ENCODE peak calls at places on chromosomes 13 and 19, in eight cellular contexts. One of them, this sample, is unnamed.

GRCh38 chr19:10915511-10916091 is 12.8 kb downstream of the YIPF2 start:
- DNase-seq in neural progenitor cell: no peak
- DNase-seq in astrocyte: peak
- DNase-seq in fibroblast of lung: peak
- DNase-seq in GM23248: peak
- DNase-seq in Karpas-422: no peak
- DNase-seq in K562: no peak
- DNase-seq in neuronal stem cell: no peak
- DNase-seq in this sample: no peak

GRCh38 chr13:42969558-42970172 is 22.4 kb downstream of the EPSTI1 start:
- DNase-seq in neural progenitor cell: peak
- DNase-seq in astrocyte: peak
- DNase-seq in fibroblast of lung: peak
- DNase-seq in GM23248: peak
- DNase-seq in Karpas-422: peak
- DNase-seq in K562: peak
- DNase-seq in neuronal stem cell: peak
- DNase-seq in this sample: peak

GRCh38 chr13:27997904-27998522 is 9.5 kb upstream of the URAD start:
- DNase-seq in neural progenitor cell: peak
- DNase-seq in astrocyte: no peak
- DNase-seq in fibroblast of lung: peak
- DNase-seq in GM23248: peak
- DNase-seq in Karpas-422: peak
- DNase-seq in K562: peak
- DNase-seq in neuronal stem cell: no peak
- DNase-seq in this sample: peak

GRCh38 chr13:39012608-39013007 is 22.0 kb upstream of the STOML3 start:
- DNase-seq in neural progenitor cell: peak
- DNase-seq in astrocyte: no peak
- DNase-seq in fibroblast of lung: no peak
- DNase-seq in GM23248: no peak
- DNase-seq in Karpas-422: no peak
- DNase-seq in K562: no peak
- DNase-seq in neuronal stem cell: no peak
- DNase-seq in this sample: no peak

GRCh38 chr13:66635526-66635925 is 594.6 kb downstream of the PCDH9 start:
- DNase-seq in neural progenitor cell: no peak
- DNase-seq in astrocyte: peak
- DNase-seq in fibroblast of lung: peak
- DNase-seq in GM23248: peak
- DNase-seq in Karpas-422: no peak
- DNase-seq in K562: no peak
- DNase-seq in neuronal stem cell: no peak
- DNase-seq in this sample: no peak

GRCh38 chr13:80338781-80339577 is 1.9 kb downstream of the SPRY2 start:
- DNase-seq in neural progenitor cell: peak
- DNase-seq in astrocyte: peak
- DNase-seq in fibroblast of lung: peak
- DNase-seq in GM23248: peak
- DNase-seq in Karpas-422: no peak
- DNase-seq in K562: peak
- DNase-seq in neuronal stem cell: peak
- DNase-seq in this sample: no peak

GRCh38 chr19:55114566-55115145 is 2.8 kb downstream of the PPP1R12C start:
- DNase-seq in neural progenitor cell: no peak
- DNase-seq in astrocyte: no peak
- DNase-seq in fibroblast of lung: no peak
- DNase-seq in GM23248: no peak
- DNase-seq in Karpas-422: no peak
- DNase-seq in K562: no peak
- DNase-seq in neuronal stem cell: no peak
- DNase-seq in this sample: no peak

GRCh38 chr19:47112166-47112663 is 1.4 kb downstream of the ZC3H4 start:
- DNase-seq in neural progenitor cell: peak
- DNase-seq in astrocyte: peak
- DNase-seq in fibroblast of lung: peak
- DNase-seq in GM23248: peak
- DNase-seq in Karpas-422: peak
- DNase-seq in K562: peak
- DNase-seq in neuronal stem cell: peak
- DNase-seq in this sample: peak

GRCh38 chr13:80654638-80655249 is 313.8 kb upstream of the SPRY2 start:
- DNase-seq in neural progenitor cell: no peak
- DNase-seq in astrocyte: no peak
- DNase-seq in fibroblast of lung: no peak
- DNase-seq in GM23248: no peak
- DNase-seq in Karpas-422: no peak
- DNase-seq in K562: no peak
- DNase-seq in neuronal stem cell: no peak
- DNase-seq in this sample: no peak

GRCh38 chr13:72290962-72291681 is 424.1 kb upstream of the DACH1 start:
- DNase-seq in neural progenitor cell: no peak
- DNase-seq in astrocyte: peak
- DNase-seq in fibroblast of lung: peak
- DNase-seq in GM23248: no peak
- DNase-seq in Karpas-422: no peak
- DNase-seq in K562: no peak
- DNase-seq in neuronal stem cell: no peak
- DNase-seq in this sample: no peak

DNA sequence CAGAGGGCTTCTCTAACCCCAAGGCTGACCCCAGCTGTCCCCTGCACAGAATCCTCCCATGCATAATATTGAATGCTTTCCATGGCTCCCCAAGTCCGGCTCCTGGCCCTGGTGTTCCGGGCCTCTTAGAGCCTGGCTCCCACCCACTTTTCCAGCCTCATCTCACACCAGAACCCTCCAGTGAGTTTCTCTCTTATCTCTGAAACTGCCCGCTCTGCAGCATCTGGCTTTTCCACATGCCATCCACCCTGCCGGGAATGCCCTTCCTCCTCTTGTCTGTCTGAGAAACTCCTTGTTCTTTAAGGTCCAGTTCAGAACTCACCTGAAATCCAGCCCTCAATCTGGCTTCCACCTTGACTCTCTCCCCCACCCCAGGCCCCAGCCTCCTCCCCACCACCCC is 6.8 kb downstream of the SYNGR4 start:
- DNase-seq in neural progenitor cell: no peak
- DNase-seq in astrocyte: no peak
- DNase-seq in fibroblast of lung: no peak
- DNase-seq in GM23248: no peak
- DNase-seq in Karpas-422: no peak
- DNase-seq in K562: no peak
- DNase-seq in neuronal stem cell: no peak
- DNase-seq in this sample: no peak
- H3K4me2 ChIP-seq in neural progenitor cell: no peak
- H3K4me2 ChIP-seq in astrocyte: no peak
- H3K4me2 ChIP-seq in fibroblast of lung: no peak
- H3K4me2 ChIP-seq in GM23248: no peak
- H3K4me2 ChIP-seq in Karpas-422: no peak
- H3K4me2 ChIP-seq in K562: no peak
- H3K4me2 ChIP-seq in neuronal stem cell: no peak
- H3K4me2 ChIP-seq in this sample: no peak

DNA sequence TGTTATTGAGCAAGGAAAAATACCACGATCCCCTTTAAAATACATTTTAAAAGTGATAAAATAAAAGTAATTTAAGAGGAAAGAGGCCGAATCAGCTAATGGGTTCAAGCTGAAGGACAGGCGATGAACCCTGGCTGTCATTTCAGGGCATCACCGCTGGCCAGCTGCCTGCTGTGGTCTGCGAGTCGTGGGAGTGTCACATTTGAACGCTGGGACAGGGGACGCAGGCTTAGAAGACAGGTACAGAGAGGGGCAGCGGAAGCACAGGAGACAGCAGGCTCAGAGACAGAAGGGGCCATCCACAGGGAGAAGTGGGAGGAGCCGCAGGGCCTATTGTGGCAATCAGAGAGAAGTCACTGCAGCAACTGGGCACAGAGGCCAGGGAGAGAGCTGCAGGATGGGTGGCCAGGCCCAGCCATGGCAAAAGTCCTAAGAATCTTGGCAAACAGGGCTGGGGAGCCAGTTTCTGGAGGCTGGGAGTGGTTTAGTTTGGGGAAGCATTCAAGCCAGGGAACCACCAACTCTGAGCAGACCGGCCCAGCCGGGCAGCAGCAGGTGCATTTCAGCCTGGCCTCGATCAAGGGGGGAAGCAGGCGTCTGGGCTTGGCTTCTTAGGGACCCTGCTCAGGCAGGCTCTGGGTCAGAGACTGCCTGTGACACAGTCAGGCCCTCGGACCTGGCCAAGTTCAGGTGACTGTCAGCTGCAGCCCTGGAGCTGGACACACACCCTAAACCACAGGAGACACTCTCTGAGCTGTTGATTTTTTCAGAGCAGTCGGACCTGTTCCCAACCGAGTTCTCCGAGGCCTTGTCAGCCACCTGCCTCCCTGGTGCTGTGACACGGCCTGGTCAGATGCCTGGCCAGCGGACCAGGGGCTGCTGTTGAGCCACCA is 11.9 kb downstream of the SH3GL1 start:
- DNase-seq in neural progenitor cell: peak
- DNase-seq in astrocyte: no peak
- DNase-seq in fibroblast of lung: no peak
- DNase-seq in GM23248: peak
- DNase-seq in Karpas-422: no peak
- DNase-seq in K562: no peak
- DNase-seq in neuronal stem cell: no peak
- DNase-seq in this sample: no peak
- H3K4me2 ChIP-seq in neural progenitor cell: peak
- H3K4me2 ChIP-seq in astrocyte: no peak
- H3K4me2 ChIP-seq in fibroblast of lung: no peak
- H3K4me2 ChIP-seq in GM23248: no peak
- H3K4me2 ChIP-seq in Karpas-422: no peak
- H3K4me2 ChIP-seq in K562: no peak
- H3K4me2 ChIP-seq in neuronal stem cell: no peak
- H3K4me2 ChIP-seq in this sample: no peak

GRCh38 chr19:36972594-36972993 is 56.5 kb downstream of the ZNF568 start:
- DNase-seq in neural progenitor cell: no peak
- DNase-seq in astrocyte: no peak
- DNase-seq in fibroblast of lung: no peak
- DNase-seq in GM23248: peak
- DNase-seq in Karpas-422: no peak
- DNase-seq in K562: no peak
- DNase-seq in neuronal stem cell: no peak
- DNase-seq in this sample: no peak

GRCh38 chr19:36973021-36973843 is 57.1 kb downstream of the ZNF568 start:
- DNase-seq in neural progenitor cell: no peak
- DNase-seq in astrocyte: peak
- DNase-seq in fibroblast of lung: peak
- DNase-seq in GM23248: peak
- DNase-seq in Karpas-422: no peak
- DNase-seq in K562: peak
- DNase-seq in neuronal stem cell: peak
- DNase-seq in this sample: no peak

DNA sequence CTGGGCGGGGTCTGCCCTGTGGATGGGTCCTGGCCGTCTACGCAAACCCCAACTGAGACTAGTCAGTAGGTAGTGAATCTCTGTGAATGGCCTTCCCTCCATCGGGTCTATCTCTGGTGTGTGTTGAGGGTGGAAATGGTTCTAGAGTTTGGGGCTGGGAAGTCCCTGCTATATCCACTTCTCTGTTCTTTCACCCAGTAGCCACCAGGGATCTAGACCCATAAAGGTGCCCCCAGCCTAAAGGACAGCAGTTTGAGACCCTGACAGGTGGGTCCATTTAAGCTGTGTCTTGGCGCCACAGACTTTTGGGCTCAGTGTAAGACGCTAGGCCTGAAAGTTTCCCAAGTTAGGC is 57.7 kb downstream of the ZNF568 start:
- DNase-seq in neural progenitor cell: no peak
- DNase-seq in astrocyte: no peak
- DNase-seq in fibroblast of lung: no peak
- DNase-seq in GM23248: no peak
- DNase-seq in Karpas-422: no peak
- DNase-seq in K562: no peak
- DNase-seq in neuronal stem cell: no peak
- DNase-seq in this sample: no peak
- H3K4me2 ChIP-seq in neural progenitor cell: no peak
- H3K4me2 ChIP-seq in astrocyte: peak
- H3K4me2 ChIP-seq in fibroblast of lung: peak
- H3K4me2 ChIP-seq in GM23248: peak
- H3K4me2 ChIP-seq in Karpas-422: no peak
- H3K4me2 ChIP-seq in K562: no peak
- H3K4me2 ChIP-seq in neuronal stem cell: peak
- H3K4me2 ChIP-seq in this sample: no peak

DNA sequence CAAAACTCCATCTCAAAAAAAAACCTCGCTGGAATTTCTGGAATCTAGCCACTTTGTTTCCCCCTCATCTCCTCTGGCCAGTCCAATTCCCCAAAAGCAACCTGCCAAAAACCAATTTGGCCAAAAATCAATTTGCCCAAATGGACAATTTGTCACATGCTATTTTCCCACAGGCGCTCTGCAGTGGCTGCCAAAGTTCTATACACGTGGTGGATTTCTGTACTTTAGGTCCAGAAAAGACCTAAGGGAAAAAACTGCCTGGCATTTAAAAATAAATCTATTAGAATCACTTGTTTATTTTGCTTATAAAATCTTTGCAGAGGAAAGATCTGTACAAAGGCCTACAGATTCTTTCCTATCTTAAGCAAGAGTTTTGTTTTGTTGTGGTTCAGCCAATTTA is 79.4 kb downstream of the MAP4K1 start:
- DNase-seq in neural progenitor cell: no peak
- DNase-seq in astrocyte: peak
- DNase-seq in fibroblast of lung: peak
- DNase-seq in GM23248: no peak
- DNase-seq in Karpas-422: no peak
- DNase-seq in K562: no peak
- DNase-seq in neuronal stem cell: no peak
- DNase-seq in this sample: no peak
- H3K4me2 ChIP-seq in neural progenitor cell: no peak
- H3K4me2 ChIP-seq in astrocyte: no peak
- H3K4me2 ChIP-seq in fibroblast of lung: no peak
- H3K4me2 ChIP-seq in GM23248: no peak
- H3K4me2 ChIP-seq in Karpas-422: no peak
- H3K4me2 ChIP-seq in K562: no peak
- H3K4me2 ChIP-seq in neuronal stem cell: no peak
- H3K4me2 ChIP-seq in this sample: peak

DNA sequence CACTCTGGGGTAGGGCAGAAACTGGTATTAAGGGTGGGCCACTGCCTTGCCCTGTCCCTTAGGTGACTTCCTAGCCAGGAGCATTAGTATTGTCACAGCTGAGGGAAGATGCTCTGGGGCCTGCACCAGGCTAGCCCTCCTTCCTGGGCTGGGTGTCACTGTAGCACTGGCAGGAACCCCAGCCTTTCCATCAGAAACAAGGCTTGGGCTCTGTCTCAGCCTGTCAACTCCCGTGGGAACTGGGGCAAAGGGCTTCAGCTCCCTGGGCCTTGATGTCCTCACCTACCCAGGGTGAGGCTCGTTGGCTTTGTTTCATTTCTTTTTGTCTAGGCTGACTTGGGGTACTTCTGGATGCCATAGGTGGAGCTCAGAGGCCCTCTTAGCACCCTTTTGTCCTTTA is 18.0 kb downstream of the PAF1 start:
- DNase-seq in neural progenitor cell: no peak
- DNase-seq in astrocyte: no peak
- DNase-seq in fibroblast of lung: no peak
- DNase-seq in GM23248: peak
- DNase-seq in Karpas-422: no peak
- DNase-seq in K562: no peak
- DNase-seq in neuronal stem cell: no peak
- DNase-seq in this sample: no peak
- H3K4me2 ChIP-seq in neural progenitor cell: no peak
- H3K4me2 ChIP-seq in astrocyte: peak
- H3K4me2 ChIP-seq in fibroblast of lung: peak
- H3K4me2 ChIP-seq in GM23248: peak
- H3K4me2 ChIP-seq in Karpas-422: no peak
- H3K4me2 ChIP-seq in K562: no peak
- H3K4me2 ChIP-seq in neuronal stem cell: no peak
- H3K4me2 ChIP-seq in this sample: no peak

GRCh38 chr19:4278460-4278901 is 585 bp upstream of the SHD start:
- DNase-seq in neural progenitor cell: peak
- DNase-seq in astrocyte: no peak
- DNase-seq in fibroblast of lung: no peak
- DNase-seq in GM23248: no peak
- DNase-seq in Karpas-422: peak
- DNase-seq in K562: no peak
- DNase-seq in neuronal stem cell: no peak
- DNase-seq in this sample: no peak
- H3K4me2 ChIP-seq in neural progenitor cell: peak
- H3K4me2 ChIP-seq in astrocyte: no peak
- H3K4me2 ChIP-seq in fibroblast of lung: no peak
- H3K4me2 ChIP-seq in GM23248: no peak
- H3K4me2 ChIP-seq in Karpas-422: no peak
- H3K4me2 ChIP-seq in K562: no peak
- H3K4me2 ChIP-seq in neuronal stem cell: peak
- H3K4me2 ChIP-seq in this sample: no peak

This sample was measured in OCI-LY7.